ENCODE peak calls at places on chromosomes 4 and X, in six cellular contexts. B is omental fat pad; L is NCI-H187; R is RKO; V is LoVo; E is activated T-helper 2 cell treated with anti-CD3 and anti-CD28 coated beads, Interferon-gamma antibody, Interleukin-2, Interleukin-4, amounts not matched to agents 10 μg/mL and 5 μg/mL and 100 μg/mL, durations not matched to agents 14 hours and 24 hours and 36 hours. Z is an unnamed sample.

GRCh38 chrX:68433155-68433980 is at the start of gene OPHN1:
- DNase-seq in B (peak), L (no peak), R (peak), V (peak), E (no peak), Z (peak)

GRCh38 chr4:110197421-110198398 is 705 bp downstream of the ELOVL6 start:
- DNase-seq in E (peak), V (peak), R (peak), L (peak), B (no peak), Z (peak)

GRCh38 chr4:154332681-154333421 is 158.7 kb downstream of the DCHS2 start:
- DNase-seq in R (no peak), E (peak), V (no peak), B (peak), L (no peak), Z (peak)

GRCh38 chr4:169150806-169151205 is 120.0 kb downstream of the SH3RF1 start:
- DNase-seq in R (no peak), L (no peak), E (no peak), V (no peak), B (no peak), Z (no peak)

GRCh38 chr4:142567620-142568451 is 278.3 kb downstream of the INPP4B start:
- DNase-seq in V (peak), B (no peak), R (no peak), L (no peak), E (no peak), Z (peak)

GRCh38 chr4:98300706-98301105 is 39.5 kb downstream of the RAP1GDS1 start:
- DNase-seq in R (no peak), B (no peak), E (no peak), V (no peak), L (no peak), Z (no peak)

GRCh38 chr4:184324939-184325477 is 107.3 kb upstream of the ENPP6 start:
- DNase-seq in E (no peak), L (no peak), V (no peak), B (no peak), R (no peak), Z (no peak)

GRCh38 chr4:4720671-4721070 is 138.8 kb upstream of the MSX1 start:
- DNase-seq in R (no peak), B (no peak), L (peak), E (no peak), V (no peak), Z (no peak)

GRCh38 chr4:70705856-70706461 is 15.8 kb upstream of the RUFY3 start:
- DNase-seq in B (no peak), V (no peak), R (no peak), L (no peak), E (no peak), Z (no peak)

GRCh38 chrX:30965751-30966150 is 76.7 kb upstream of the TAB3 start:
- DNase-seq in R (no peak), E (no peak), B (no peak), V (no peak), L (no peak), Z (no peak)

GRCh38 chr4:169557061-169557636 is 55.2 kb downstream of the NEK1 start:
- DNase-seq in E (no peak), R (no peak), V (peak), L (no peak), B (no peak), Z (no peak)

GRCh38 chr4:113049421-113050355 is at the start of gene ANK2:
- DNase-seq in E (no peak), V (no peak), L (peak), B (no peak), R (no peak), Z (no peak)

GRCh38 chrX:40406330-40406859 is 174.4 kb upstream of the ATP6AP2 start:
- DNase-seq in E (no peak), L (no peak), B (no peak), V (no peak), R (no peak), Z (no peak)

GRCh38 chr4:107034091-107034698 is 1.9 kb downstream of the DKK2 start:
- DNase-seq in E (no peak), R (no peak), B (no peak), V (no peak), L (no peak), Z (no peak)

GRCh38 chr4:40165931-40166330 is 30.9 kb upstream of the RHOH start:
- DNase-seq in V (no peak), B (no peak), E (no peak), R (no peak), L (no peak), Z (no peak)

GRCh38 chrX:129755779-129756650 is 17.2 kb downstream of the XPNPEP2 start:
- DNase-seq in E (no peak), B (no peak), L (no peak), R (peak), V (no peak), Z (no peak)

GRCh38 chr4:125520258-125520990 is 205.7 kb downstream of the FAT4 start:
- DNase-seq in B (no peak), L (no peak), V (no peak), R (no peak), E (no peak), Z (no peak)

GRCh38 chrX:2272337-2272736 is 228.4 kb downstream of the DHRSX start:
- DNase-seq in R (no peak), E (no peak), B (no peak), L (no peak), V (peak), Z (no peak)

GRCh38 chrX:133412246-133412645 is 3.0 kb downstream of the GPC4 start:
- DNase-seq in L (no peak), E (no peak), R (no peak), B (no peak), V (no peak), Z (no peak)

GRCh38 chr4:54585321-54586000 is 72.3 kb upstream of the KIT start:
- DNase-seq in B (no peak), R (no peak), L (no peak), V (peak), E (no peak), Z (no peak)

GRCh38 chrX:12950851-12951589 is 23.9 kb upstream of the TMSB4X start:
- DNase-seq in E (peak), V (no peak), L (no peak), R (no peak), B (no peak), Z (peak)

GRCh38 chr4:172352351-172352750 is 539.1 kb downstream of the GALNTL6 start:
- DNase-seq in V (no peak), B (no peak), R (no peak), L (no peak), E (no peak), Z (no peak)

GRCh38 chr4:106898621-106899230 is 137.4 kb downstream of the DKK2 start:
- DNase-seq in V (peak), L (no peak), B (no peak), E (no peak), R (peak), Z (peak)

GRCh38 chrX:17882680-17883079 is 21.6 kb upstream of the RAI2 start:
- DNase-seq in V (no peak), L (no peak), R (peak), E (no peak), B (no peak), Z (no peak)

GRCh38 chrX:9312922-9313867 is 151.7 kb upstream of the TBL1X start:
- DNase-seq in B (peak), V (no peak), E (peak), R (peak), L (peak), Z (peak)

GRCh38 chr4:896630-897029 is 35.5 kb downstream of the GAK start:
- DNase-seq in B (no peak), E (no peak), R (no peak), L (no peak), V (no peak), Z (no peak)

GRCh38 chrX:85112270-85112669 is 108.6 kb downstream of the APOOL start:
- DNase-seq in B (no peak), R (no peak), L (no peak), V (no peak), E (no peak), Z (no peak)

GRCh38 chrX:9180623-9181022 is 146.7 kb upstream of the FAM9B start:
- DNase-seq in L (no peak), B (no peak), V (no peak), R (no peak), E (no peak), Z (no peak)

Z was measured in A549.